ENCODE peak calls at places on chromosomes 3 and 15, in four cellular contexts. X is choroid plexus epithelial cell, Y is AG08395, C is hypothalamus. D is an unnamed sample.

GRCh38 chr3:154144825-154145465 is 23.8 kb downstream of the ARHGEF26 start:
- DNase-seq in C (no peak), Y (no peak), X (peak), D (no peak)

GRCh38 chr3:45943207-45943846 is at the start of gene CXCR6:
- DNase-seq in X (peak), Y (no peak), C (no peak), D (no peak)

GRCh38 chr15:86213420-86213819 is 133.7 kb downstream of the AGBL1 start:
- DNase-seq in Y (no peak), C (no peak), X (no peak), D (no peak)

GRCh38 chr15:65249641-65250040 is 37.0 kb downstream of the PARP16 start:
- DNase-seq in X (no peak), Y (no peak), C (no peak), D (no peak)

GRCh38 chr3:76369170-76369569 is 583.8 kb upstream of the ZNF717 start:
- DNase-seq in Y (peak), X (peak), C (no peak), D (peak)

GRCh38 chr15:39183177-39183881 is 397.6 kb upstream of the THBS1 start:
- DNase-seq in Y (no peak), X (no peak), C (no peak), D (no peak)

GRCh38 chr3:182092662-182093262 is 381.0 kb downstream of the SOX2 start:
- DNase-seq in X (no peak), C (peak), Y (no peak), D (peak)

GRCh38 chr3:58032186-58032585 is 24.0 kb downstream of the FLNB start:
- DNase-seq in C (no peak), X (peak), Y (no peak), D (no peak)

GRCh38 chr3:16401273-16401672 is 112.2 kb downstream of the RFTN1 start:
- DNase-seq in C (no peak), X (no peak), Y (no peak), D (no peak)

GRCh38 chr3:12705981-12706380 is 42.1 kb upstream of the RAF1 start:
- DNase-seq in X (no peak), C (no peak), Y (peak), D (no peak)

GRCh38 chr3:150786791-150787190 is 23.8 kb upstream of the SIAH2 start:
- DNase-seq in X (no peak), C (no peak), Y (no peak), D (no peak)

GRCh38 chr15:48373855-48374421 is 42.7 kb downstream of the DUT start:
- DNase-seq in Y (peak), C (no peak), X (peak), D (no peak)

D was measured in globus pallidus.